ENCODE peak calls at places on chromosomes 12 and 14, in seven cellular contexts. W, M, P, B, D, O and H are unnamed samples. For H3K9me3, the result is how much of the 10 kb centered on the place peaks cover.

GRCh38 chr12:109768901-109769670 is 55.5 kb downstream of the FAM222A start:
- DNase-seq in P (no peak), D (no peak), M (no peak), W (peak), B (no peak), O (no peak), H (no peak)

GRCh38 chr12:16075887-16076286 is 164.8 kb downstream of the DERA start:
- DNase-seq in W (no peak), D (no peak), O (no peak), B (no peak), M (no peak), P (no peak), H (no peak)

GRCh38 chr12:111048991-111049390 is 128.6 kb upstream of the MYL2 start:
- DNase-seq in B (no peak), D (no peak), W (no peak), O (no peak), M (no peak), P (no peak), H (no peak)

GRCh38 chr12:43289412-43289811 is 262.6 kb downstream of the ADAMTS20 start:
- DNase-seq in M (no peak), O (no peak), P (peak), B (no peak), D (no peak), W (no peak), H (no peak)

GRCh38 chr12:120468271-120468845 is 1.2 kb downstream of the SRSF9 start:
- DNase-seq in B (no peak), M (no peak), O (no peak), P (peak), W (no peak), D (no peak), H (no peak)

GRCh38 chr12:114186241-114187002 is 219.5 kb downstream of the TBX5 start:
- DNase-seq in M (no peak), B (no peak), O (no peak), W (no peak), D (no peak), P (no peak), H (peak)

GRCh38 chr12:570237-570925 is 92.9 kb downstream of the NINJ2 start:
- DNase-seq in B (peak), M (no peak), P (no peak), W (peak), O (no peak), D (peak), H (no peak)

GRCh38 chr14:24353551-24354529 is 14.0 kb upstream of the RIPK3 start:
- DNase-seq in O (no peak), P (no peak), D (no peak), M (no peak), B (no peak), W (no peak), H (no peak)

GRCh38 chr14:75141967-75142366 is 15.1 kb upstream of the NEK9 start:
- DNase-seq in P (peak), W (no peak), M (no peak), O (peak), D (peak), B (no peak), H (no peak)

GRCh38 chr14:75143761-75144527 is 17.1 kb upstream of the NEK9 start:
- DNase-seq in W (no peak), P (no peak), D (no peak), O (no peak), B (no peak), M (no peak), H (no peak)

GRCh38 chr14:75147423-75148071 is 20.7 kb upstream of the NEK9 start:
- DNase-seq in B (no peak), M (peak), D (no peak), P (peak), W (peak), O (no peak), H (no peak)

GRCh38 chr14:75142494-75142893 is 15.6 kb upstream of the NEK9 start:
- DNase-seq in B (no peak), W (no peak), O (no peak), D (no peak), P (no peak), M (no peak), H (no peak)

DNA sequence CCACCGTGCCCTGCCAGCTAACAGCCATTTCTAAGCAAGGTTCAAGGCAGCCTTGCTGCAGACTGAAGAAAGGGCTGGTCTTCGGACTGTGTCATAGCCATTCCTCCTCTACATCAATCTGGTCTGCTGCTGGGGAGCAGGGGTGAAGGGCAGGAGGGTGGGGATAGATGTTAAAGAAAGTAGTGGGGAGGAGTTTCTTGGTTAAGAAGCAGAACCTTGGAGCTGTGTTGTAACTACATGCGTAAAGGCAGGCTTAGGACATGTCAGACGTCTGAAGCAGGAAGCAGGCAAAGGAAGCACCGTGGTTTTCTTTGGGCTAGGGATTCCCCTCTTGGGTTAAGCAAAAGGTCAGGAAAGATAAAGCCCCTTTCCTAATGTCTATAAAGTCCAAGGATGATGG is 18.1 kb upstream of the NEK9 start:
- DNase-seq in M (no peak), D (no peak), O (no peak), P (no peak), B (no peak), W (no peak), H (no peak)
- H3K27ac ChIP-seq in M (peak), D (no peak), O (no peak), P (no peak), B (peak), W (peak), H (no peak)

GRCh38 chr14:27688823-27689444 is 1077.7 kb upstream of the FOXG1 start:
- DNase-seq in W (no peak), B (no peak), P (no peak), O (no peak), D (no peak), M (no peak), H (no peak)
- H3K9me3 ChIP-seq in W (under half), B (under half), P (under half), O (under half), D (under half), M (under half), H (under half)

GRCh38 chr12:49974231-49974675 is 1.5 kb downstream of the AQP6 start:
- DNase-seq in M (no peak), B (no peak), P (no peak), W (no peak), O (no peak), D (no peak), H (no peak)

GRCh38 chr12:49974677-49975369 is 2.1 kb downstream of the AQP6 start:
- DNase-seq in W (no peak), B (no peak), O (no peak), D (no peak), P (no peak), M (no peak), H (no peak)

GRCh38 chr12:49973361-49973830 is 649 bp downstream of the AQP6 start:
- DNase-seq in O (no peak), W (no peak), D (no peak), P (no peak), M (no peak), B (no peak), H (no peak)

GRCh38 chr12:49976547-49976946 is 3.8 kb downstream of the AQP6 start:
- DNase-seq in D (no peak), W (no peak), M (no peak), P (no peak), O (no peak), B (no peak), H (no peak)

GRCh38 chr12:49975370-49975761 is 2.6 kb downstream of the AQP6 start:
- DNase-seq in P (no peak), W (no peak), O (no peak), M (no peak), B (no peak), D (no peak), H (no peak)
- H3K27ac ChIP-seq in P (no peak), W (no peak), O (no peak), M (peak), B (no peak), D (no peak), H (no peak)

GRCh38 chr14:83744901-83745300 is 1785.0 kb upstream of the FLRT2 start:
- DNase-seq in O (no peak), M (no peak), D (no peak), P (no peak), W (no peak), B (no peak), H (no peak)
- H3K9me3 ChIP-seq in O (under half), M (under half), D (under half), P (under half), W (under half), B (under half), H (under half)

GRCh38 chr14:33941727-33942126 is 9.1 kb downstream of the EGLN3 start:
- DNase-seq in M (no peak), D (no peak), W (no peak), O (no peak), B (no peak), P (no peak), H (no peak)

GRCh38 chr14:33940561-33941011 is 10.3 kb downstream of the EGLN3 start:
- DNase-seq in W (no peak), O (no peak), M (no peak), D (no peak), B (no peak), P (no peak), H (no peak)

GRCh38 chr14:33945329-33945728 is 5.5 kb downstream of the EGLN3 start:
- DNase-seq in W (no peak), M (no peak), D (no peak), O (no peak), B (no peak), P (no peak), H (no peak)

GRCh38 chr14:33943081-33943480 is 7.8 kb downstream of the EGLN3 start:
- DNase-seq in D (no peak), P (no peak), O (no peak), B (no peak), M (no peak), W (no peak), H (no peak)

GRCh38 chr14:33943484-33943883 is 7.4 kb downstream of the EGLN3 start:
- DNase-seq in D (no peak), O (no peak), W (no peak), P (no peak), M (no peak), B (no peak), H (no peak)
- H3K27ac ChIP-seq in D (no peak), O (no peak), W (peak), P (no peak), M (peak), B (no peak), H (no peak)

GRCh38 chr12:28202374-28203130 is 12.3 kb downstream of the CCDC91 start:
- DNase-seq in M (no peak), P (no peak), B (no peak), W (no peak), O (no peak), D (no peak), H (no peak)
- H3K9me3 ChIP-seq in M (under half), P (under half), B (under half), W (under half), O (under half), D (under half), H (under half)

GRCh38 chr12:95859947-95860850 is 1.4 kb downstream of the SNRPF start:
- DNase-seq in M (no peak), W (no peak), P (no peak), B (no peak), D (no peak), O (no peak), H (no peak)
- H3K27ac ChIP-seq in M (no peak), W (no peak), P (no peak), B (no peak), D (no peak), O (no peak), H (no peak)

GRCh38 chr14:53890611-53891091 is 66.0 kb downstream of the BMP4 start:
- DNase-seq in P (no peak), D (no peak), O (no peak), W (no peak), B (no peak), M (no peak), H (peak)

GRCh38 chr14:53888535-53889386 is 67.9 kb downstream of the BMP4 start:
- DNase-seq in D (no peak), W (no peak), O (no peak), B (no peak), M (no peak), P (no peak), H (no peak)

GRCh38 chr14:53896773-53897172 is 59.9 kb downstream of the BMP4 start:
- DNase-seq in P (no peak), D (no peak), B (no peak), W (no peak), M (no peak), O (no peak), H (no peak)

GRCh38 chr14:53893374-53893773 is 63.3 kb downstream of the BMP4 start:
- DNase-seq in P (no peak), O (no peak), D (no peak), W (no peak), M (no peak), B (no peak), H (no peak)

GRCh38 chr14:53894456-53894855 is 62.2 kb downstream of the BMP4 start:
- DNase-seq in P (no peak), D (no peak), B (no peak), M (no peak), O (no peak), W (no peak), H (no peak)
- H3K9me3 ChIP-seq in P (under half), D (under half), B (under half), M (under half), O (under half), W (under half), H (under half)

GRCh38 chr12:76449993-76450392 is 101.8 kb upstream of the BBS10 start:
- DNase-seq in W (no peak), O (no peak), D (no peak), P (no peak), M (no peak), B (no peak), H (no peak)

GRCh38 chr12:76446090-76446489 is 97.9 kb upstream of the BBS10 start:
- DNase-seq in D (no peak), M (no peak), W (no peak), P (no peak), B (no peak), O (no peak), H (no peak)

GRCh38 chr12:76451528-76451927 is 103.3 kb upstream of the BBS10 start:
- DNase-seq in M (no peak), P (no peak), D (no peak), W (no peak), B (no peak), O (no peak), H (no peak)

GRCh38 chr12:76450690-76451089 is 102.5 kb upstream of the BBS10 start:
- DNase-seq in P (no peak), B (no peak), M (no peak), O (no peak), D (no peak), W (no peak), H (no peak)

GRCh38 chr12:76449572-76449971 is 101.4 kb upstream of the BBS10 start:
- DNase-seq in B (no peak), M (no peak), P (no peak), D (no peak), W (no peak), O (no peak), H (no peak)
- H3K27ac ChIP-seq in B (no peak), M (no peak), P (no peak), D (no peak), W (no peak), O (no peak), H (no peak)